ENCODE peak calls at places on chromosomes 3 and 15, in five cellular contexts. Y is SK-N-SH, J is GM12891, I is HepG2, M is GM12878. E is an unnamed sample.

GRCh38 chr3:143307613-143308183 is 188.1 kb downstream of the CHST2 start:
- DNase-seq in Y (no peak), J (no peak), I (no peak), M (peak), E (peak)

GRCh38 chr15:89673162-89673506 is 6.0 kb downstream of the PLIN1 start:
- DNase-seq in Y (peak), J (no peak), I (peak), M (no peak), E (no peak)

GRCh38 chr3:13348671-13349396 is 71.3 kb downstream of the NUP210 start:
- DNase-seq in Y (no peak), J (no peak), I (no peak), M (no peak), E (no peak)

GRCh38 chr3:116051040-116051439 is 394.2 kb downstream of the LSAMP start:
- DNase-seq in Y (no peak), J (no peak), I (no peak), M (no peak), E (no peak)

GRCh38 chr15:72809329-72809728 is 25.8 kb upstream of the ADPGK start:
- DNase-seq in Y (no peak), J (no peak), I (no peak), M (no peak), E (no peak)

GRCh38 chr15:75359537-75360250 is 8.7 kb downstream of the MAN2C1 start:
- DNase-seq in Y (no peak), J (peak), I (no peak), M (no peak), E (no peak)

GRCh38 chr3:196794467-196794866 is 54.8 kb downstream of the PAK2 start:
- DNase-seq in Y (no peak), J (no peak), I (no peak), M (no peak), E (no peak)

GRCh38 chr3:194136519-194137313 is 768 bp downstream of the HES1 start:
- DNase-seq in Y (peak), J (no peak), I (peak), M (no peak), E (no peak)

GRCh38 chr3:123884258-123884831 is at the start of gene MYLK:
- DNase-seq in Y (peak), J (peak), I (peak), M (no peak), E (peak)

GRCh38 chr3:129888739-129889138 is 4.8 kb downstream of the TMCC1 start:
- DNase-seq in Y (no peak), J (no peak), I (no peak), M (no peak), E (no peak)

GRCh38 chr15:45129651-45130129 is at the start of the genes DUOX1 and DUOXA1:
- DNase-seq in Y (no peak), J (no peak), I (no peak), M (no peak), E (no peak)

GRCh38 chr15:88650556-88650955 is 11.7 kb downstream of the ISG20 start:
- DNase-seq in Y (no peak), J (no peak), I (no peak), M (no peak), E (no peak)

GRCh38 chr3:13972679-13973379 is 93.0 kb upstream of the WNT7A start:
- DNase-seq in Y (no peak), J (no peak), I (no peak), M (no peak), E (no peak)

GRCh38 chr3:171168551-171168950 is 142.0 kb upstream of the SLC2A2 start:
- DNase-seq in Y (no peak), J (no peak), I (no peak), M (no peak), E (no peak)

GRCh38 chr15:77753238-77753873 is 120.6 kb upstream of the LINGO1 start:
- DNase-seq in Y (no peak), J (no peak), I (peak), M (no peak), E (no peak)

GRCh38 chr3:178189854-178190253 is 346.4 kb upstream of the KCNMB2 start:
- DNase-seq in Y (no peak), J (no peak), I (no peak), M (no peak), E (no peak)

GRCh38 chr3:25527796-25528195 is 99.7 kb downstream of the RARB start:
- DNase-seq in Y (no peak), J (no peak), I (no peak), M (no peak), E (no peak)

GRCh38 chr15:61064653-61065052 is 164.4 kb downstream of the RORA start:
- DNase-seq in Y (no peak), J (no peak), I (no peak), M (no peak), E (no peak)

GRCh38 chr3:45499529-45499928 is 95.0 kb upstream of the LIMD1 start:
- DNase-seq in Y (peak), J (no peak), I (peak), M (no peak), E (no peak)

GRCh38 chr3:192445768-192446644 is 281.3 kb downstream of the FGF12 start:
- DNase-seq in Y (no peak), J (no peak), I (no peak), M (no peak), E (no peak)

GRCh38 chr3:110016235-110016634 is 678.9 kb upstream of the DPPA4 start:
- DNase-seq in Y (no peak), J (no peak), I (no peak), M (no peak), E (no peak)

GRCh38 chr15:85379403-85380131 is 836 bp upstream of the AKAP13 start:
- DNase-seq in Y (peak), J (no peak), I (no peak), M (no peak), E (no peak)

GRCh38 chr3:52777127-52777958 is at the start of gene ITIH1:
- DNase-seq in Y (no peak), J (no peak), I (no peak), M (no peak), E (no peak)

GRCh38 chr15:98763179-98763578 is 114.8 kb downstream of the IGF1R start:
- DNase-seq in Y (no peak), J (no peak), I (no peak), M (no peak), E (no peak)

GRCh38 chr3:20320489-20320888 is 134.5 kb upstream of the SGO1 start:
- DNase-seq in Y (no peak), J (no peak), I (peak), M (no peak), E (no peak)

GRCh38 chr3:122146466-122146865 is 37.0 kb upstream of the CASR start:
- DNase-seq in Y (no peak), J (no peak), I (no peak), M (peak), E (no peak)

GRCh38 chr15:41690636-41691035 is 30.4 kb downstream of the MGA start:
- DNase-seq in Y (no peak), J (no peak), I (peak), M (no peak), E (no peak)

GRCh38 chr15:80744411-80744810 is 34.8 kb upstream of the CEMIP start:
- DNase-seq in Y (no peak), J (no peak), I (no peak), M (no peak), E (no peak)

GRCh38 chr3:177607596-177607995 is 410.3 kb upstream of the TBL1XR1 start:
- DNase-seq in Y (no peak), J (no peak), I (no peak), M (no peak), E (no peak)

GRCh38 chr3:12288466-12289129 is at the start of gene PPARG:
- DNase-seq in Y (peak), J (peak), I (peak), M (no peak), E (peak)

GRCh38 chr15:100245496-100245838 is 96.3 kb downstream of the ADAMTS17 start:
- DNase-seq in Y (no peak), J (no peak), I (no peak), M (no peak), E (no peak)

GRCh38 chr3:187368251-187368733 is at the start of gene RTP4:
- DNase-seq in Y (no peak), J (peak), I (peak), M (peak), E (peak)

GRCh38 chr15:89054873-89055272 is 33.4 kb upstream of the ABHD2 start:
- DNase-seq in Y (no peak), J (no peak), I (no peak), M (no peak), E (no peak)

GRCh38 chr3:44021646-44022594 is 219.8 kb upstream of the TOPAZ1 start:
- DNase-seq in Y (peak), J (no peak), I (no peak), M (no peak), E (no peak)

GRCh38 chr3:41200669-41201021 is 1.3 kb downstream of the CTNNB1 start:
- DNase-seq in Y (no peak), J (no peak), I (peak), M (no peak), E (no peak)

DNA sequence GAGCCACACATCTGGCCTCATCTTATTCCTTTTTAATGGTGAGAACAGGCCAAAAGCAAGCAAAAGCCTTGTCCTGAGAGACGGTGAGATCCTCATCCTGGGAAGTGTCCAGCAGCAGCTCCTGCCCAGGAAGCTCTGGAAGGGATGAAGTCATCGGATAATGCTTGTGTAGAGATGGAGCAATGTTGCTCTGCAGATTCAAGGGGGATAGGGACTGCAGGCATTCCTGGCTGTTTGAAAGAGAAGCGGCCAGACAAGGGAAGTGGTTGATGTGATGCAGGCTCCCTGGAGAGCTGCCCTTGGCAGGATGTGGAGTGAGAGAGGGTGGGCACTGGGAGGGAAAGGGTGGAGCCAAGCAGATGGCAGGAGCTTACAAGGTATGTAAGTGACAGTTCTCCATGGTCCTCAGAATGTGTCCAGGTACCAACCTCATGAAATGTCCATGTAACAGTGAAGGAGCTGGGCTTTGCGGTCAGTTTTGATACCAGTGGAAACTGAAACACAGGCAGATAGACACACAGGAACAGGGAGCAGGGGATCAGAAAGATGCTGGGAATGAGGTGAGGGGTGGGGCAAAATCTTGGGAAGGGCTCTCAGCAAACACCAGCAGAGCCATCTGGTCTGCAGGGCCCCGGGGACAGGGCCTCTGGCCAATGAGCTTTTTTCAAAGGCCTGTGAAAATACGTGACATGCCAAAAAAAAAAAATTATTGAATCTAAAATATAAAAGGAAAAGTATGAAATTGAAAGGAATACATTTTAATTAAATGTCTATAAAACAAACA is 32.2 kb upstream of the LACTB start:
- DNase-seq in Y (peak), J (no peak), I (peak), M (no peak), E (no peak)
- TF ChIP-seq POLR2AphosphoS5 in Y (peak), J (no peak), I (no peak), M (no peak), E (no peak)

GRCh38 chr3:160676547-160677303 is at the start of gene ARL14:
- DNase-seq in Y (no peak), J (no peak), I (peak), M (no peak), E (no peak)
- TF ChIP-seq TAF1 in Y (no peak), J (no peak), I (no peak), M (no peak), E (no peak)

DNA sequence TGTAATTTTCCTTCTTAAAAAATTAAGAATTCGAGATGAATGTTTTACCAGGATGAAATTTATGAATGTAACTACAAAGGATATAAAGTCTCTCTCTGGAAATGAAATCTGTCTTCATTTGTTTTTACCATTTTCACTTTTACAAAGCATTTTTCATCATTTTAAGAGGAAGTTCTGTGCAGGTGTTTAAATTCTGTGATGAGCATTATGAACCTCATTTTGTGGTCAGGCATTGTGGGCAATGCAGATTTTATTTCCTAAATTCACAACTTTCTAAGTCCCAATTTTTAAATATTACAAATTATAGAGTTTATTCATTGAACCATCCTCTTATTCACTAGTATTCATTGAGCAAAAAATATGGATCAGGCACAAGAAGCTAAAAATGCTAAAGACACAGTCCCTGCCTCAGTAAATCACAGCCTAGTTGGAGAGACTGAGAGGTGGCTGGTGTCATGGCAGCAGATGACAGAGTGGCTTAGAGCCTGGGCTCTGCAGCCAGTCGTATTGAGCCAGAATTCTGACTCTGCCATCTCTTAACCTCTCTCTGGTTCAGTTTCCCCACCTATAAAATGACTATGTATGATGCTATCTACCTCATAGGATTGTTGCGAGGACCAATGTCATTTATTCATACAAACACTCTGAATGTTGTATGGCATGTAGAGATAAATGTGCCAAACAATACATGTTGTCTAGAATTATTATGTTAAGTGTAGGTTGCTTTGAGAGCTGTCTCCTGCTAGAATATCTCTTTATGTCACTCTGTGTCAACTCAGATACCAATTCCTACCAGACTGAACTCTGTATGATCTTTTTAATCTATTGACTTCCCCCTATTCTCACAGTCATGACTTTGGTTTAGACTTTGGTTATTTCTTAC is 7.5 kb upstream of the TGFBR2 start:
- DNase-seq in Y (no peak), J (no peak), I (no peak), M (no peak), E (no peak)
- TF ChIP-seq POLR2AphosphoS5 in Y (no peak), J (no peak), I (no peak), M (no peak), E (no peak)

DNA sequence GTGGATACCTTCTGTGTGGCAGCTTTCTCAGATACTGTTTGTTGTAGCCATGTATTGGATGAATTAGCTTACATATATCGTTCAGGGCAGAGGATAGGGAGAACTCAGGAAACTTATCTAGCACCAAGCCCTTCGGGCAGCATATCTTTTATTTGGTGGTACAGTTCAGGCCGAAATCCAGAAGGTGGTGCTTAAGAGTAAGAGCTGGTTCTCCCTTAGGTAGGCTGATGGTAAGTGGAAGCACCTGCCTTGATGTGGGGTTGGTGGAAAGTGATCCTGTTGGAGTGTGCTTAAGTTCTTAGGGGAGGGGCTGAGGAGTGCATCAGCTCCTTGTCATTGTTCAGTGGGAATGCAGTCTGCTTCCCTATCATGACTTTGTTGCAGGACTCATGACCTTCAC is 187.5 kb downstream of the DOCK3 start:
- DNase-seq in Y (no peak), J (no peak), I (no peak), M (no peak), E (no peak)
- TF ChIP-seq TAF1 in Y (no peak), J (no peak), I (no peak), M (no peak), E (no peak)

GRCh38 chr3:138849541-138849940 is 14.8 kb upstream of the PIK3CB start:
- DNase-seq in Y (no peak), J (no peak), I (peak), M (no peak), E (no peak)

GRCh38 chr3:138845771-138846173 is 11.0 kb upstream of the PIK3CB start:
- DNase-seq in Y (no peak), J (no peak), I (peak), M (no peak), E (no peak)

GRCh38 chr3:138846350-138846756 is 11.6 kb upstream of the PIK3CB start:
- DNase-seq in Y (no peak), J (no peak), I (peak), M (no peak), E (no peak)

GRCh38 chr3:138850151-138850550 is 15.4 kb upstream of the PIK3CB start:
- DNase-seq in Y (no peak), J (no peak), I (no peak), M (no peak), E (no peak)

DNA sequence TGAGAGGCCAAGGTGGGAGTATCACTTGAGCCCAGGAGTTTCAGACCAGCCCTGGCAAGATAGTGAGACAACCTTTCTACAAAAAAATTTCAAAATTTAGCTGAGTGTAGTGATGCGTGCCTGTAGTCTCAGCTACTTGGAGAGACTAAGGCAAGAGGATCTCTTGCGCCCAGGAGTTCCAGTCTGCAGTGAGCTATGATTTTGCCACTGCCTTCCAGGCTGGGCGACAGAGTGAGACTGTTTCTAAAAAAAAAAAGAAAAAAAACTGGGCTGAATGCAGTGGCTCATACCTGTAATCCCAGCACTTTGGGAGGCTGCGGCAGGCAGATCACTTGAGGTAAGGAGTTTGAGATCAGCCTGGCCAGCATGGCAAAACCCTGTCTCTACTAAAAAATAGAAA is 14.0 kb upstream of the PIK3CB start:
- DNase-seq in Y (no peak), J (no peak), I (no peak), M (no peak), E (no peak)
- TF ChIP-seq POLR2AphosphoS5 in Y (no peak), J (no peak), I (no peak), M (no peak), E (no peak)

GRCh38 chr15:32851619-32852416 is 134.0 kb downstream of the GREM1 start:
- DNase-seq in Y (no peak), J (no peak), I (no peak), M (no peak), E (no peak)

GRCh38 chr15:32852771-32853170 is 135.0 kb downstream of the GREM1 start:
- DNase-seq in Y (no peak), J (no peak), I (peak), M (no peak), E (no peak)

GRCh38 chr15:32853667-32854066 is 135.9 kb downstream of the GREM1 start:
- DNase-seq in Y (no peak), J (no peak), I (no peak), M (no peak), E (no peak)

GRCh38 chr15:32844118-32844711 is 126.4 kb downstream of the GREM1 start:
- DNase-seq in Y (peak), J (no peak), I (peak), M (no peak), E (no peak)

GRCh38 chr15:32849769-32850668 is 132.2 kb downstream of the GREM1 start:
- DNase-seq in Y (no peak), J (no peak), I (no peak), M (no peak), E (no peak)
- TF ChIP-seq TAF1 in Y (no peak), J (no peak), I (no peak), M (no peak), E (no peak)

GRCh38 chr3:71348001-71348632 is 235.4 kb downstream of the FOXP1 start:
- DNase-seq in Y (no peak), J (no peak), I (no peak), M (no peak), E (no peak)
- TF ChIP-seq POLR2AphosphoS5 in Y (no peak), J (no peak), I (no peak), M (no peak), E (no peak)

GRCh38 chr3:3342141-3342540 is 162.7 kb upstream of the CRBN start:
- DNase-seq in Y (no peak), J (no peak), I (no peak), M (no peak), E (no peak)

GRCh38 chr3:3341496-3341895 is 162.0 kb upstream of the CRBN start:
- DNase-seq in Y (no peak), J (no peak), I (no peak), M (no peak), E (no peak)
- TF ChIP-seq TAF1 in Y (no peak), J (no peak), I (no peak), M (no peak), E (no peak)

E was measured in GM12892.